ENCODE peak calls at places on chromosome 21, in ten cellular contexts. One of them, this sample, is unnamed.

GRCh38 chr21:29053656-29054055 is 19.8 kb downstream of the CCT8 start:
- DNase-seq in T-helper 1 cell: no peak
- DNase-seq in fibroblast of pulmonary artery: no peak
- DNase-seq in vagina: no peak
- DNase-seq in cardiac muscle cell: no peak
- DNase-seq in effector memory CD4-positive, alpha-beta T cell: no peak
- DNase-seq in pons: no peak
- DNase-seq in hepatic stellate cell: no peak
- DNase-seq in GM23338: no peak
- DNase-seq in renal cortical epithelial cell: no peak
- DNase-seq in this sample: no peak

GRCh38 chr21:42289926-42290325 is 25.3 kb downstream of the TFF3 start:
- DNase-seq in T-helper 1 cell: no peak
- DNase-seq in fibroblast of pulmonary artery: no peak
- DNase-seq in vagina: no peak
- DNase-seq in cardiac muscle cell: no peak
- DNase-seq in effector memory CD4-positive, alpha-beta T cell: no peak
- DNase-seq in pons: peak
- DNase-seq in hepatic stellate cell: no peak
- DNase-seq in GM23338: no peak
- DNase-seq in renal cortical epithelial cell: no peak
- DNase-seq in this sample: no peak

GRCh38 chr21:34553199-34553952 is 41.4 kb upstream of the KCNE1 start:
- DNase-seq in T-helper 1 cell: no peak
- DNase-seq in fibroblast of pulmonary artery: peak
- DNase-seq in vagina: no peak
- DNase-seq in cardiac muscle cell: peak
- DNase-seq in effector memory CD4-positive, alpha-beta T cell: no peak
- DNase-seq in pons: no peak
- DNase-seq in hepatic stellate cell: peak
- DNase-seq in GM23338: no peak
- DNase-seq in renal cortical epithelial cell: no peak
- DNase-seq in this sample: peak

GRCh38 chr21:45478115-45478801 is 64.0 kb downstream of the SLC19A1 start:
- DNase-seq in T-helper 1 cell: peak
- DNase-seq in fibroblast of pulmonary artery: peak
- DNase-seq in vagina: no peak
- DNase-seq in cardiac muscle cell: peak
- DNase-seq in effector memory CD4-positive, alpha-beta T cell: peak
- DNase-seq in pons: peak
- DNase-seq in hepatic stellate cell: peak
- DNase-seq in GM23338: peak
- DNase-seq in renal cortical epithelial cell: no peak
- DNase-seq in this sample: peak

GRCh38 chr21:44766014-44766817 is 35.4 kb downstream of the UBE2G2 start:
- DNase-seq in T-helper 1 cell: no peak
- DNase-seq in fibroblast of pulmonary artery: no peak
- DNase-seq in vagina: no peak
- DNase-seq in cardiac muscle cell: no peak
- DNase-seq in effector memory CD4-positive, alpha-beta T cell: no peak
- DNase-seq in pons: no peak
- DNase-seq in hepatic stellate cell: no peak
- DNase-seq in GM23338: no peak
- DNase-seq in renal cortical epithelial cell: no peak
- DNase-seq in this sample: no peak

GRCh38 chr21:13854638-13855037 is 245.1 kb downstream of the POTED start:
- DNase-seq in T-helper 1 cell: no peak
- DNase-seq in fibroblast of pulmonary artery: no peak
- DNase-seq in vagina: no peak
- DNase-seq in cardiac muscle cell: no peak
- DNase-seq in effector memory CD4-positive, alpha-beta T cell: no peak
- DNase-seq in pons: no peak
- DNase-seq in hepatic stellate cell: no peak
- DNase-seq in GM23338: no peak
- DNase-seq in renal cortical epithelial cell: no peak
- DNase-seq in this sample: no peak

GRCh38 chr21:45906196-45906805 is 75.3 kb upstream of the COL6A1 start:
- DNase-seq in T-helper 1 cell: no peak
- DNase-seq in fibroblast of pulmonary artery: no peak
- DNase-seq in vagina: no peak
- DNase-seq in cardiac muscle cell: no peak
- DNase-seq in effector memory CD4-positive, alpha-beta T cell: no peak
- DNase-seq in pons: no peak
- DNase-seq in hepatic stellate cell: no peak
- DNase-seq in GM23338: no peak
- DNase-seq in renal cortical epithelial cell: no peak
- DNase-seq in this sample: no peak

GRCh38 chr21:16070207-16070651 is 340.4 kb downstream of the USP25 start:
- DNase-seq in T-helper 1 cell: no peak
- DNase-seq in fibroblast of pulmonary artery: no peak
- DNase-seq in vagina: peak
- DNase-seq in cardiac muscle cell: no peak
- DNase-seq in effector memory CD4-positive, alpha-beta T cell: no peak
- DNase-seq in pons: peak
- DNase-seq in hepatic stellate cell: no peak
- DNase-seq in GM23338: no peak
- DNase-seq in renal cortical epithelial cell: no peak
- DNase-seq in this sample: no peak

GRCh38 chr21:38027901-38028300 is 111.6 kb upstream of the KCNJ6 start:
- DNase-seq in T-helper 1 cell: no peak
- DNase-seq in fibroblast of pulmonary artery: peak
- DNase-seq in vagina: peak
- DNase-seq in cardiac muscle cell: peak
- DNase-seq in effector memory CD4-positive, alpha-beta T cell: no peak
- DNase-seq in pons: no peak
- DNase-seq in hepatic stellate cell: peak
- DNase-seq in GM23338: no peak
- DNase-seq in renal cortical epithelial cell: peak
- DNase-seq in this sample: peak

GRCh38 chr21:41715649-41716321 is 51.1 kb downstream of the RIPK4 start:
- DNase-seq in T-helper 1 cell: no peak
- DNase-seq in fibroblast of pulmonary artery: no peak
- DNase-seq in vagina: no peak
- DNase-seq in cardiac muscle cell: no peak
- DNase-seq in effector memory CD4-positive, alpha-beta T cell: no peak
- DNase-seq in pons: no peak
- DNase-seq in hepatic stellate cell: no peak
- DNase-seq in GM23338: peak
- DNase-seq in renal cortical epithelial cell: peak
- DNase-seq in this sample: no peak

GRCh38 chr21:38810034-38810825 is 4.5 kb downstream of the ETS2 start:
- DNase-seq in T-helper 1 cell: no peak
- DNase-seq in fibroblast of pulmonary artery: no peak
- DNase-seq in vagina: no peak
- DNase-seq in cardiac muscle cell: no peak
- DNase-seq in effector memory CD4-positive, alpha-beta T cell: no peak
- DNase-seq in pons: no peak
- DNase-seq in hepatic stellate cell: no peak
- DNase-seq in GM23338: no peak
- DNase-seq in renal cortical epithelial cell: no peak
- DNase-seq in this sample: no peak

GRCh38 chr21:16186742-16187141 is 457.0 kb downstream of the USP25 start:
- DNase-seq in T-helper 1 cell: no peak
- DNase-seq in fibroblast of pulmonary artery: peak
- DNase-seq in vagina: no peak
- DNase-seq in cardiac muscle cell: peak
- DNase-seq in effector memory CD4-positive, alpha-beta T cell: no peak
- DNase-seq in pons: no peak
- DNase-seq in hepatic stellate cell: peak
- DNase-seq in GM23338: no peak
- DNase-seq in renal cortical epithelial cell: no peak
- DNase-seq in this sample: peak

GRCh38 chr21:16742116-16742515 is 770.7 kb upstream of the CXADR start:
- DNase-seq in T-helper 1 cell: no peak
- DNase-seq in fibroblast of pulmonary artery: peak
- DNase-seq in vagina: peak
- DNase-seq in cardiac muscle cell: peak
- DNase-seq in effector memory CD4-positive, alpha-beta T cell: no peak
- DNase-seq in pons: peak
- DNase-seq in hepatic stellate cell: no peak
- DNase-seq in GM23338: no peak
- DNase-seq in renal cortical epithelial cell: no peak
- DNase-seq in this sample: no peak

GRCh38 chr21:32477424-32477745 is 64.9 kb downstream of the EVA1C start:
- DNase-seq in T-helper 1 cell: no peak
- DNase-seq in fibroblast of pulmonary artery: no peak
- DNase-seq in vagina: no peak
- DNase-seq in cardiac muscle cell: no peak
- DNase-seq in effector memory CD4-positive, alpha-beta T cell: no peak
- DNase-seq in pons: no peak
- DNase-seq in hepatic stellate cell: no peak
- DNase-seq in GM23338: no peak
- DNase-seq in renal cortical epithelial cell: no peak
- DNase-seq in this sample: no peak

GRCh38 chr21:32340863-32341848 is 42.5 kb downstream of the MRAP start:
- DNase-seq in T-helper 1 cell: no peak
- DNase-seq in fibroblast of pulmonary artery: no peak
- DNase-seq in vagina: no peak
- DNase-seq in cardiac muscle cell: no peak
- DNase-seq in effector memory CD4-positive, alpha-beta T cell: no peak
- DNase-seq in pons: peak
- DNase-seq in hepatic stellate cell: no peak
- DNase-seq in GM23338: no peak
- DNase-seq in renal cortical epithelial cell: no peak
- DNase-seq in this sample: no peak

GRCh38 chr21:38956006-38956405 is 150.3 kb downstream of the ETS2 start:
- DNase-seq in T-helper 1 cell: no peak
- DNase-seq in fibroblast of pulmonary artery: no peak
- DNase-seq in vagina: no peak
- DNase-seq in cardiac muscle cell: peak
- DNase-seq in effector memory CD4-positive, alpha-beta T cell: no peak
- DNase-seq in pons: no peak
- DNase-seq in hepatic stellate cell: no peak
- DNase-seq in GM23338: no peak
- DNase-seq in renal cortical epithelial cell: no peak
- DNase-seq in this sample: no peak

GRCh38 chr21:32245971-32246370 is 32.9 kb downstream of the MIS18A start:
- DNase-seq in T-helper 1 cell: no peak
- DNase-seq in fibroblast of pulmonary artery: no peak
- DNase-seq in vagina: no peak
- DNase-seq in cardiac muscle cell: no peak
- DNase-seq in effector memory CD4-positive, alpha-beta T cell: no peak
- DNase-seq in pons: no peak
- DNase-seq in hepatic stellate cell: no peak
- DNase-seq in GM23338: no peak
- DNase-seq in renal cortical epithelial cell: no peak
- DNase-seq in this sample: no peak

GRCh38 chr21:22925032-22925431 is 1926.8 kb downstream of the NCAM2 start:
- DNase-seq in T-helper 1 cell: no peak
- DNase-seq in fibroblast of pulmonary artery: no peak
- DNase-seq in vagina: no peak
- DNase-seq in cardiac muscle cell: no peak
- DNase-seq in effector memory CD4-positive, alpha-beta T cell: no peak
- DNase-seq in pons: no peak
- DNase-seq in hepatic stellate cell: no peak
- DNase-seq in GM23338: no peak
- DNase-seq in renal cortical epithelial cell: no peak
- DNase-seq in this sample: no peak

GRCh38 chr21:42028754-42029385 is 18.7 kb upstream of the ZBTB21 start:
- DNase-seq in T-helper 1 cell: no peak
- DNase-seq in fibroblast of pulmonary artery: no peak
- DNase-seq in vagina: no peak
- DNase-seq in cardiac muscle cell: no peak
- DNase-seq in effector memory CD4-positive, alpha-beta T cell: no peak
- DNase-seq in pons: no peak
- DNase-seq in hepatic stellate cell: no peak
- DNase-seq in GM23338: no peak
- DNase-seq in renal cortical epithelial cell: no peak
- DNase-seq in this sample: no peak